ENCODE peak calls at places on chromosomes 5 and 9, in four cellular contexts. Y is progenitor cell of endocrine pancreas, W is bronchial epithelial cell, D is GM12892. O is an unnamed sample.

GRCh38 chr5:55638455-55638854 is 73.7 kb downstream of the SLC38A9 start:
- DNase-seq in Y (no peak), W (no peak), D (no peak), O (no peak)

GRCh38 chr9:95077766-95078382 is 239.6 kb downstream of the FANCC start:
- DNase-seq in Y (no peak), W (no peak), D (no peak), O (no peak)

GRCh38 chr9:137828527-137829259 is 48.9 kb upstream of the CACNA1B start:
- DNase-seq in Y (peak), W (no peak), D (no peak), O (peak)

GRCh38 chr5:180047667-180048066 is 23.9 kb downstream of the RNF130 start:
- DNase-seq in Y (no peak), W (no peak), D (no peak), O (no peak)

GRCh38 chr9:129888085-129888808 is 53.0 kb downstream of the USP20 start:
- DNase-seq in Y (no peak), W (no peak), D (peak), O (no peak)

GRCh38 chr9:125663127-125663526 is 43.9 kb downstream of the MAPKAP1 start:
- DNase-seq in Y (no peak), W (peak), D (no peak), O (peak)

GRCh38 chr9:97510797-97511761 is 9.6 kb downstream of the TMOD1 start:
- DNase-seq in Y (no peak), W (peak), D (no peak), O (peak)

GRCh38 chr9:35650341-35651158 is at the start of gene SIT1:
- DNase-seq in Y (no peak), W (no peak), D (no peak), O (no peak)

GRCh38 chr9:128382261-128382660 is 11.1 kb downstream of the URM1 start:
- DNase-seq in Y (no peak), W (no peak), D (no peak), O (no peak)

GRCh38 chr5:72438141-72438540 is 69.1 kb downstream of the ZNF366 start:
- DNase-seq in Y (no peak), W (peak), D (no peak), O (no peak)

GRCh38 chr5:3963662-3964061 is 368.0 kb downstream of the IRX1 start:
- DNase-seq in Y (no peak), W (no peak), D (no peak), O (no peak)

GRCh38 chr9:14318934-14319513 is 5.1 kb upstream of the NFIB start:
- DNase-seq in Y (no peak), W (no peak), D (no peak), O (no peak)

GRCh38 chr9:68523367-68523936 is 17.2 kb downstream of the TMEM252 start:
- DNase-seq in Y (no peak), W (no peak), D (no peak), O (no peak)

GRCh38 chr5:144203750-144204596 is 33.3 kb downstream of the KCTD16 start:
- DNase-seq in Y (peak), W (peak), D (no peak), O (peak)

GRCh38 chr5:9507974-9508373 is 37.9 kb downstream of the SEMA5A start:
- DNase-seq in Y (no peak), W (no peak), D (no peak), O (peak)

GRCh38 chr5:169299146-169299545 is 1.8 kb downstream of the SLIT3 start:
- DNase-seq in Y (no peak), W (peak), D (no peak), O (no peak)

GRCh38 chr9:113578877-113579269 is 115.3 kb downstream of the RGS3 start:
- DNase-seq in Y (no peak), W (peak), D (peak), O (peak)

GRCh38 chr5:9265391-9266287 is 280.2 kb downstream of the SEMA5A start:
- DNase-seq in Y (no peak), W (peak), D (no peak), O (peak)